ENCODE peak calls at places on chromosomes 1 and 21, in six cellular contexts. A, C, Q, G, T and M are unnamed samples.
A peak's percentile ranks its signal among the peaks of the same experiment; 100 is the strongest.

GRCh38 chr1:36464605-36465393 is 615 bp upstream of the MRPS15 start:
- DNase-seq in A (peak; percentile 67), C (no peak), Q (peak; percentile 2), G (no peak), T (no peak), M (no peak)

GRCh38 chr1:182183606-182184005 is 122.1 kb upstream of the ZNF648 start:
- DNase-seq in A (no peak), C (no peak), Q (no peak), G (no peak), T (no peak), M (no peak)

GRCh38 chr1:46551597-46552095 is at the start of gene KNCN:
- DNase-seq in A (no peak), C (no peak), Q (no peak), G (no peak), T (no peak), M (no peak)

GRCh38 chr1:220235462-220235861 is 36.8 kb downstream of the RAB3GAP2 start:
- DNase-seq in A (no peak), C (no peak), Q (no peak), G (no peak), T (no peak), M (no peak)

GRCh38 chr1:65393928-65394327 is 26.5 kb upstream of the LEPR start:
- DNase-seq in A (no peak), C (no peak), Q (no peak), G (no peak), T (no peak), M (no peak)

GRCh38 chr1:155698382-155699038 is 9.6 kb downstream of the DAP3 start:
- DNase-seq in A (peak; percentile 20), C (no peak), Q (no peak), G (no peak), T (no peak), M (no peak)

GRCh38 chr1:55534565-55535091 is 319.5 kb upstream of the USP24 start:
- DNase-seq in A (no peak), C (no peak), Q (no peak), G (no peak), T (no peak), M (no peak)

GRCh38 chr1:110197905-110198629 is 12.0 kb upstream of the KCNC4 start:
- DNase-seq in A (no peak), C (no peak), Q (no peak), G (no peak), T (no peak), M (no peak)

GRCh38 chr1:208132287-208132882 is 111.8 kb downstream of the PLXNA2 start:
- DNase-seq in A (peak; percentile 93), C (peak; percentile 95), Q (peak; percentile 88), G (peak; percentile 64), T (peak; percentile 56), M (peak; percentile 91)

GRCh38 chr1:67978988-67979516 is 71.4 kb downstream of the DIRAS3 start:
- DNase-seq in A (no peak), C (no peak), Q (no peak), G (peak; percentile 10), T (peak; percentile 78), M (no peak)

GRCh38 chr1:90881034-90881433 is 140.8 kb downstream of the ZNF644 start:
- DNase-seq in A (no peak), C (no peak), Q (no peak), G (no peak), T (no peak), M (no peak)

GRCh38 chr21:38645282-38645681 is 147.0 kb upstream of the ERG start:
- DNase-seq in A (no peak), C (peak; percentile 70), Q (no peak), G (no peak), T (no peak), M (no peak)

GRCh38 chr1:53957231-53957818 is 11.2 kb downstream of the LRRC42 start:
- DNase-seq in A (peak; percentile 22), C (no peak), Q (no peak), G (no peak), T (peak; percentile 67), M (no peak)

GRCh38 chr1:43481481-43481880 is 27.8 kb upstream of the HYI start:
- DNase-seq in A (no peak), C (no peak), Q (no peak), G (no peak), T (no peak), M (no peak)

GRCh38 chr1:39850606-39851216 is 32.6 kb downstream of the TRIT1 start:
- DNase-seq in A (no peak), C (no peak), Q (no peak), G (no peak), T (no peak), M (no peak)

GRCh38 chr1:147492207-147492606 is 49.1 kb upstream of the BCL9 start:
- DNase-seq in A (no peak), C (no peak), Q (no peak), G (no peak), T (no peak), M (no peak)

GRCh38 chr1:204256531-204256930 is 42.7 kb upstream of the GOLT1A start:
- DNase-seq in A (no peak), C (no peak), Q (no peak), G (no peak), T (no peak), M (no peak)

GRCh38 chr1:204259196-204259595 is 45.4 kb upstream of the GOLT1A start:
- DNase-seq in A (no peak), C (no peak), Q (no peak), G (no peak), T (no peak), M (no peak)

GRCh38 chr1:204257446-204257845 is 43.7 kb upstream of the GOLT1A start:
- DNase-seq in A (no peak), C (no peak), Q (no peak), G (no peak), T (no peak), M (no peak)

GRCh38 chr1:204259782-204260181 is 46.0 kb upstream of the GOLT1A start:
- DNase-seq in A (no peak), C (no peak), Q (no peak), G (no peak), T (no peak), M (no peak)

DNA sequence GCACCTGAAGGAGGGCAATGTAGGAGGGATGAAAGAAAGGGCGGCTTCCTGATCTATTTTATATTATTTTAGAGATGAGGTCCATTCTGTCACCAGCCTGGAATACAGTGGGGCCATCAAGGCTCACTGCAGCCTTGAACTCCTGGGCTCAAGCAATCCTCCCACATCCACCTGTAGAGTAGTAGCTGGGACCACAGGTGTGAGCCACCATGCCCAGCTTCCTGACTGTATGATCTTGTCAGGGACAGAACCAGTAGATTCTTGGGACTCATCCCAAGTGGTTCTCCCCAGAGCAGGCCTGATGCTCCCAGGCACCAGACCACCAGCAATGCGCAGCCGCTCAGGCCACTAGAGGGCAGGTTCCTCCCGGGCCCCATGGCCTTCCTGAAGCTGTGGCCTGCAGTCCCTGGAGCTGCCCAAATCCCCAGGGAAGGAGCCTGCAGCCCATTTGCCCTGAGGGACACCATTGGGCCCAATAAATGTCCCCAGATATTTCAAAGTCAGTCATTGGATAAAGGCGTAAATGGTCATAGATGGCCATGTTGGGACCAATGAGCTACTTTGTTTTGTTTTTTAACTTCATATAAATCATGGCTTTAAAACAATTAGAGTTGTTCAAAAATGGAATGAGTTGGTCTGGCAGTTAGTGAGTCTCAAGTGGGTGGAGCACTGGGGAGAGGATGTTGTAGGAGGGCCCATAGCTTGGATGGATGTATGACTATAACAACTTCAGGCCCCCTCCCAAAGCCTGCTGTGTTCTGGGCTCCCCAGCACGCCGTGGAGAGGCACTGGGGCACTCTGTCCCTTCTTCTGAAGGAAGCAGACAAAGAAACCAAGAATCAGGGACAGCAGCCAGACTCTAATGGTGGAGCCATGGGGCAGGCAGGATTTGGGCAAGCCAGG is 44.7 kb upstream of the GOLT1A start:
- DNase-seq in A (peak; percentile 88), C (no peak), Q (peak; percentile 84), G (peak; percentile 69), T (peak; percentile 37), M (peak; percentile 67)
- H3K4me1 ChIP-seq in A (peaks cover 32% of the 10 kb centered on the region), C (peaks cover 25% of the 10 kb centered on the region), Q (no peaks in the 10 kb centered on the region), G (no peaks in the 10 kb centered on the region), T (no peaks in the 10 kb centered on the region), M (peaks cover 66% of the 10 kb centered on the region)

GRCh38 chr1:30779294-30780071 is 21.9 kb upstream of the LAPTM5 start:
- DNase-seq in A (peak; percentile 92), C (peak; percentile 97), Q (peak; percentile 97), G (peak; percentile 78), T (peak; percentile 55), M (peak; percentile 89)
- TF ChIP-seq POLR2AphosphoS5 in A (no peak), C (peak; percentile 49), Q (peak; percentile 75), G (no peak), T (no peak), M (no peak)

DNA sequence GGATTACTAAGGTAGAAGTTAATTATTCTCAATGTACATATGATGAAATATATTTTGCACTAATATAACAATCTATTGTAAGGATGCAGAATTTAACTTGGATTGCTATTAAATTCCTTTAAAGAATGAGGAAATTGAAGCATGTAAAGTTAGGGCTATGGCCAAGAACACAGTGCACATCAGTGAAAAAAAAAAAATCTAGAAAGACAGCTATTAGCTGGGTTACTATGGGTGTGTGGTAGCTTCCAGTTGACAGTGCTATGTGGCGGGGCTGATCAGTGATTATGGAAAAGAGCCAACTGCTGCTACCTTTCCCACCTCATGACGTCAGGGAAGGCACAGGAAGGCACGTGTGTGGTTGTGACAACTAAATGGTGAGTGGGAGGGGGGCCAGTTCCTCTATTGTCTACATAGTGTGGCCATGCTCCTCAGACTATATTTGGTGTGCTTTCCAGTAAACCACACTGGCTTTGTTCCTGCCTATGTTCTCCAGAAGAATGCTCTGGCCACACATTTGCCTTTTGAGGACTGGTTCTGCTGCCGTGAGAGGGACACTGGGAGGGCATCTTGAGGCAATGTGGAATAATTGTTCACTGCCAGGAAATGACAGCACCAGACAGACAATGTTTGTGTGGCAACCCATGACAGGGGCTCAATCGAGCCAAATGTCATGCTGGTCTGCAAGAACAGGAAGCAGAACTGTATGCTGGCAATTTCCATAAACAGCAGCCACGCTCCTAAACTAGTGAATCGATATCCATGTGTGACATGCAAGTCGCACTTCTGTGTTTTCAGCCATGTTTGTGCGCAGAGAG is 2.9 kb upstream of the SDE2 start:
- DNase-seq in A (no peak), C (peak; percentile 93), Q (peak; percentile 90), G (peak; percentile 92), T (no peak), M (peak; percentile 53)
- H3K27ac ChIP-seq in A (no peak overlapping the region), C (peak overlapping the region; percentile 97), Q (peak overlapping the region; percentile 97), G (peak overlapping the region; percentile 87), T (no peak overlapping the region), M (peak overlapping the region; percentile 94)

DNA sequence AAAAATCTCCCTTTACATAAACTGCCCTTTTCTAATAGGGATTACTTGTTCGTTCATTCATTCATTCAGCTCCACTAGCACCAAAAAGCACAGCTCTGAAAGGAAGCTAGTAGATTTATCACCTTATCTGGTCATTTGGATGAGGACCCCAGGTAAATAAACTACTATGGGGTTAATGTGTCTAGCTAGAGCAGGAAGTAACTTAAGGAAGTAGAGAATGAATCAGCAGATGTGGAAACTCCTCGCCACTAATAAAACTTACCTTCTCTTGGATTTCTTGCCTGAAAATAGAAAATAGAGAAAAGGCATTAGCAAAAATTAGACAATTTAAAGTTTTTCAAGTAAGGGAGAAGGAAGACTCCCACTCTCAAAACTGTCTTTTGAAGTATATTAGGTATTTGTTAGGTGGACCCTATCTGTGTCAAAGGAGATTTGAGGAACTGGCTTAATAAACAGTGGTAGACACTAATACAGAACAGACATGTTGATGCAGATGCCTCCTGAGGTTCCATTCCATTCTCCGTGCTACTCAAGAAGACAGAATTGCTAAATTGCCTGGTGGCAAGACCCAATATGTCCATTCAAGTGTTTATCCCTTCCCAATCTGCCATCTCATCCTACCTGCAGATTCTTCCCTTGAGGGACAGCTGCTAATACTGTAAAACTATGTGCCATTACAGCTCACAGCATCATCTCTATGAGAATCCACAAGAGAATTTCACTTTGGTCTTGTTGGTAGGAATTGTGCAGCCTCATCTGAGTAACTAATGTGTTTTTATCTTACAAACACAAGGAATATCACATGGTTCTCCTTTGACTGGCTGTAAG is 14.9 kb downstream of the SELL start:
- DNase-seq in A (no peak), C (no peak), Q (no peak), G (peak; percentile 34), T (no peak), M (no peak)
- H3K4me1 ChIP-seq in A (peaks cover under 1% of the 10 kb centered on the region), C (no peaks in the 10 kb centered on the region), Q (peaks cover 99% of the 10 kb centered on the region), G (peaks cover 5% of the 10 kb centered on the region), T (no peaks in the 10 kb centered on the region), M (no peaks in the 10 kb centered on the region)